ENCODE peak calls at places on chromosome 3, in seven cellular contexts. One of them, this sample, is unnamed.
A peak's percentile ranks its signal among the peaks of the same experiment; 100 is the strongest.

GRCh38 chr3:15819576-15819975 is 21.8 kb upstream of the ANKRD28 start:
- DNase-seq in neural progenitor cell: no peak
- DNase-seq in bronchial epithelial cell: no peak
- DNase-seq in AG09309: no peak
- DNase-seq in PC-3: no peak
- DNase-seq in CD8-positive, alpha-beta T cell: no peak
- DNase-seq in Peyer's patch: no peak
- DNase-seq in this sample: no peak

GRCh38 chr3:121431717-121432517 is 113.9 kb downstream of the POLQ start:
- DNase-seq in neural progenitor cell: no peak
- DNase-seq in bronchial epithelial cell: peak; percentile 8
- DNase-seq in AG09309: peak; percentile 14
- DNase-seq in PC-3: peak; percentile 17
- DNase-seq in CD8-positive, alpha-beta T cell: peak; percentile 53
- DNase-seq in Peyer's patch: no peak
- DNase-seq in this sample: no peak

GRCh38 chr3:98003306-98003969 is 31.2 kb upstream of the RIOX2 start:
- DNase-seq in neural progenitor cell: no peak
- DNase-seq in bronchial epithelial cell: no peak
- DNase-seq in AG09309: no peak
- DNase-seq in PC-3: no peak
- DNase-seq in CD8-positive, alpha-beta T cell: no peak
- DNase-seq in Peyer's patch: no peak
- DNase-seq in this sample: no peak

GRCh38 chr3:39176025-39176714 is 16.2 kb downstream of the XIRP1 start:
- DNase-seq in neural progenitor cell: no peak
- DNase-seq in bronchial epithelial cell: no peak
- DNase-seq in AG09309: no peak
- DNase-seq in PC-3: no peak
- DNase-seq in CD8-positive, alpha-beta T cell: no peak
- DNase-seq in Peyer's patch: no peak
- DNase-seq in this sample: no peak

GRCh38 chr3:69426291-69426690 is 40.4 kb upstream of the FRMD4B start:
- DNase-seq in neural progenitor cell: no peak
- DNase-seq in bronchial epithelial cell: no peak
- DNase-seq in AG09309: no peak
- DNase-seq in PC-3: no peak
- DNase-seq in CD8-positive, alpha-beta T cell: no peak
- DNase-seq in Peyer's patch: no peak
- DNase-seq in this sample: no peak

GRCh38 chr3:195411831-195412230 is 31.0 kb downstream of the ACAP2 start:
- DNase-seq in neural progenitor cell: no peak
- DNase-seq in bronchial epithelial cell: no peak
- DNase-seq in AG09309: peak; percentile 34
- DNase-seq in PC-3: no peak
- DNase-seq in CD8-positive, alpha-beta T cell: no peak
- DNase-seq in Peyer's patch: no peak
- DNase-seq in this sample: no peak

GRCh38 chr3:155386817-155387403 is 93.4 kb upstream of the STRIT1 start:
- DNase-seq in neural progenitor cell: no peak
- DNase-seq in bronchial epithelial cell: no peak
- DNase-seq in AG09309: no peak
- DNase-seq in PC-3: no peak
- DNase-seq in CD8-positive, alpha-beta T cell: no peak
- DNase-seq in Peyer's patch: no peak
- DNase-seq in this sample: no peak

GRCh38 chr3:187878776-187879524 is 133.7 kb upstream of the BCL6 start:
- DNase-seq in neural progenitor cell: no peak
- DNase-seq in bronchial epithelial cell: peak; percentile 79
- DNase-seq in AG09309: peak; percentile 38
- DNase-seq in PC-3: peak; percentile 87
- DNase-seq in CD8-positive, alpha-beta T cell: no peak
- DNase-seq in Peyer's patch: no peak
- DNase-seq in this sample: peak; percentile 28

GRCh38 chr3:143559291-143559690 is 289.0 kb downstream of the SLC9A9 start:
- DNase-seq in neural progenitor cell: no peak
- DNase-seq in bronchial epithelial cell: no peak
- DNase-seq in AG09309: no peak
- DNase-seq in PC-3: no peak
- DNase-seq in CD8-positive, alpha-beta T cell: no peak
- DNase-seq in Peyer's patch: no peak
- DNase-seq in this sample: no peak

GRCh38 chr3:123271466-123272159 is 69.9 kb downstream of the SEC22A start:
- DNase-seq in neural progenitor cell: no peak
- DNase-seq in bronchial epithelial cell: no peak
- DNase-seq in AG09309: no peak
- DNase-seq in PC-3: no peak
- DNase-seq in CD8-positive, alpha-beta T cell: no peak
- DNase-seq in Peyer's patch: no peak
- DNase-seq in this sample: no peak

GRCh38 chr3:109897734-109898133 is 560.4 kb upstream of the DPPA4 start:
- DNase-seq in neural progenitor cell: no peak
- DNase-seq in bronchial epithelial cell: peak; percentile 18
- DNase-seq in AG09309: no peak
- DNase-seq in PC-3: no peak
- DNase-seq in CD8-positive, alpha-beta T cell: no peak
- DNase-seq in Peyer's patch: no peak
- DNase-seq in this sample: no peak

GRCh38 chr3:109899930-109900329 is 562.6 kb upstream of the DPPA4 start:
- DNase-seq in neural progenitor cell: peak; percentile 69
- DNase-seq in bronchial epithelial cell: no peak
- DNase-seq in AG09309: no peak
- DNase-seq in PC-3: no peak
- DNase-seq in CD8-positive, alpha-beta T cell: no peak
- DNase-seq in Peyer's patch: no peak
- DNase-seq in this sample: no peak

GRCh38 chr3:109902549-109902948 is 565.2 kb upstream of the DPPA4 start:
- DNase-seq in neural progenitor cell: no peak
- DNase-seq in bronchial epithelial cell: no peak
- DNase-seq in AG09309: no peak
- DNase-seq in PC-3: no peak
- DNase-seq in CD8-positive, alpha-beta T cell: no peak
- DNase-seq in Peyer's patch: no peak
- DNase-seq in this sample: no peak

GRCh38 chr3:109900774-109901173 is 563.4 kb upstream of the DPPA4 start:
- DNase-seq in neural progenitor cell: no peak
- DNase-seq in bronchial epithelial cell: peak; percentile 40
- DNase-seq in AG09309: no peak
- DNase-seq in PC-3: peak; percentile 38
- DNase-seq in CD8-positive, alpha-beta T cell: no peak
- DNase-seq in Peyer's patch: no peak
- DNase-seq in this sample: no peak

GRCh38 chr3:109903100-109903499 is 565.8 kb upstream of the DPPA4 start:
- DNase-seq in neural progenitor cell: no peak
- DNase-seq in bronchial epithelial cell: peak; percentile 29
- DNase-seq in AG09309: no peak
- DNase-seq in PC-3: peak; percentile 24
- DNase-seq in CD8-positive, alpha-beta T cell: no peak
- DNase-seq in Peyer's patch: no peak
- DNase-seq in this sample: no peak
- TF ChIP-seq CTCF in neural progenitor cell: peak; percentile 13
- TF ChIP-seq CTCF in bronchial epithelial cell: peak; percentile 34
- TF ChIP-seq CTCF in AG09309: peak; percentile 16
- TF ChIP-seq CTCF in PC-3: peak; percentile 48
- TF ChIP-seq CTCF in CD8-positive, alpha-beta T cell: no peak
- TF ChIP-seq CTCF in Peyer's patch: no peak
- TF ChIP-seq CTCF in this sample: no peak

GRCh38 chr3:125165189-125165947 is 47.2 kb downstream of the SLC12A8 start:
- DNase-seq in neural progenitor cell: peak; percentile 69
- DNase-seq in bronchial epithelial cell: no peak
- DNase-seq in AG09309: no peak
- DNase-seq in PC-3: peak; percentile 3
- DNase-seq in CD8-positive, alpha-beta T cell: no peak
- DNase-seq in Peyer's patch: no peak
- DNase-seq in this sample: no peak
- TF ChIP-seq CTCF in neural progenitor cell: peak; percentile 64
- TF ChIP-seq CTCF in bronchial epithelial cell: peak; percentile 44
- TF ChIP-seq CTCF in AG09309: peak; percentile 78
- TF ChIP-seq CTCF in PC-3: peak; percentile 44
- TF ChIP-seq CTCF in CD8-positive, alpha-beta T cell: no peak
- TF ChIP-seq CTCF in Peyer's patch: no peak
- TF ChIP-seq CTCF in this sample: peak; percentile 16

DNA sequence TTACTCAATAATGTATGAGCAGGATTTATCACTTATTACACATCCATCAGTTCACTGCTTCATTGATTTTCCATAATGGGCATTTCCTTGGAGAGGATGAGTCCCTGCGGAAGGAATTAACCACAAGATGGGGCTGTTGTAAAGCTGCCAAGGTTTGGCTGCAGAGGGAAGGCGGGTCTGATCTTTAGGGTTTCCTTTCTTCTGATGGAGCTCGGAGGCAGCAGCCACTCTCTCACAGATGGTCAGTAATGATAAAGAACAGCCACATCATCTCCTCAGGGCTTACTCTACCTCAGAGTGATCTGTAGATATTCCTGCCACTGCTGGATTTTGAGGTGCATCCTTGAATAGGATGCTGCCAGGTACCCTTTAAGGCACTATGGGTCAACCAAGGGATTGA is 115.2 kb downstream of the USP13 start:
- DNase-seq in neural progenitor cell: peak; percentile 77
- DNase-seq in bronchial epithelial cell: peak; percentile 53
- DNase-seq in AG09309: peak; percentile 42
- DNase-seq in PC-3: peak; percentile 90
- DNase-seq in CD8-positive, alpha-beta T cell: no peak
- DNase-seq in Peyer's patch: no peak
- DNase-seq in this sample: peak; percentile 69
- TF ChIP-seq CTCF in neural progenitor cell: peak; percentile 88
- TF ChIP-seq CTCF in bronchial epithelial cell: peak; percentile 62
- TF ChIP-seq CTCF in AG09309: peak; percentile 80
- TF ChIP-seq CTCF in PC-3: peak; percentile 87
- TF ChIP-seq CTCF in CD8-positive, alpha-beta T cell: no peak
- TF ChIP-seq CTCF in Peyer's patch: no peak
- TF ChIP-seq CTCF in this sample: peak; percentile 60

GRCh38 chr3:74442683-74443082 is 171.8 kb downstream of the CNTN3 start:
- DNase-seq in neural progenitor cell: no peak
- DNase-seq in bronchial epithelial cell: no peak
- DNase-seq in AG09309: no peak
- DNase-seq in PC-3: no peak
- DNase-seq in CD8-positive, alpha-beta T cell: no peak
- DNase-seq in Peyer's patch: no peak
- DNase-seq in this sample: no peak

GRCh38 chr3:74443102-74443501 is 171.4 kb downstream of the CNTN3 start:
- DNase-seq in neural progenitor cell: no peak
- DNase-seq in bronchial epithelial cell: peak; percentile 95
- DNase-seq in AG09309: peak; percentile 17
- DNase-seq in PC-3: no peak
- DNase-seq in CD8-positive, alpha-beta T cell: no peak
- DNase-seq in Peyer's patch: no peak
- DNase-seq in this sample: peak; percentile 71

GRCh38 chr3:74445541-74445940 is 168.9 kb downstream of the CNTN3 start:
- DNase-seq in neural progenitor cell: no peak
- DNase-seq in bronchial epithelial cell: no peak
- DNase-seq in AG09309: peak; percentile 10
- DNase-seq in PC-3: no peak
- DNase-seq in CD8-positive, alpha-beta T cell: no peak
- DNase-seq in Peyer's patch: no peak
- DNase-seq in this sample: no peak

DNA sequence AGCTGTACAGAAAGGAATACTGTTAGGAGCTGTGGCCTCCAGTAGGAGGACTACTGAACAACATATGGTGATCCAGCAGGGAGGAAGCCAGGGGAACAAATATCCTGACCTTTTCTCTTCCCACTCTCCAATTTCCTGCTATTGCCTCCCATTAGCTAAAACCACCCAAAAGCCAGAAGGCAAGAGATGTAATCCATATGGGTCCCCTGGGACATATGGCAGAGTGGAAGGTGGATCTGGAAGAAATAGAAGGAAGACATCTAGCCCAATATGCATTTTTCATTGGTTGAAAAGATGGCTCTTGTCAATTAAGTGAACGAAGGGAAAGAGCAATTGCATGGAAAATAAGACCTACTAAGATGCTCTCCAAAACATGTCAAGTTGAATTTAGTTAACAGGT is 167.2 kb downstream of the CNTN3 start:
- DNase-seq in neural progenitor cell: no peak
- DNase-seq in bronchial epithelial cell: no peak
- DNase-seq in AG09309: no peak
- DNase-seq in PC-3: no peak
- DNase-seq in CD8-positive, alpha-beta T cell: no peak
- DNase-seq in Peyer's patch: no peak
- DNase-seq in this sample: no peak
- TF ChIP-seq CTCF in neural progenitor cell: no peak
- TF ChIP-seq CTCF in bronchial epithelial cell: no peak
- TF ChIP-seq CTCF in AG09309: peak; percentile 7
- TF ChIP-seq CTCF in PC-3: no peak
- TF ChIP-seq CTCF in CD8-positive, alpha-beta T cell: no peak
- TF ChIP-seq CTCF in Peyer's patch: no peak
- TF ChIP-seq CTCF in this sample: no peak

GRCh38 chr3:113293348-113293747 is 82.0 kb downstream of the BOC start:
- DNase-seq in neural progenitor cell: no peak
- DNase-seq in bronchial epithelial cell: no peak
- DNase-seq in AG09309: no peak
- DNase-seq in PC-3: no peak
- DNase-seq in CD8-positive, alpha-beta T cell: no peak
- DNase-seq in Peyer's patch: no peak
- DNase-seq in this sample: no peak
- TF ChIP-seq CTCF in neural progenitor cell: no peak
- TF ChIP-seq CTCF in bronchial epithelial cell: no peak
- TF ChIP-seq CTCF in AG09309: no peak
- TF ChIP-seq CTCF in PC-3: no peak
- TF ChIP-seq CTCF in CD8-positive, alpha-beta T cell: no peak
- TF ChIP-seq CTCF in Peyer's patch: no peak
- TF ChIP-seq CTCF in this sample: no peak

GRCh38 chr3:31696009-31696297 is 163.2 kb downstream of the STT3B start:
- DNase-seq in neural progenitor cell: no peak
- DNase-seq in bronchial epithelial cell: no peak
- DNase-seq in AG09309: no peak
- DNase-seq in PC-3: no peak
- DNase-seq in CD8-positive, alpha-beta T cell: no peak
- DNase-seq in Peyer's patch: no peak
- DNase-seq in this sample: no peak

GRCh38 chr3:31696815-31697548 is 164.3 kb downstream of the STT3B start:
- DNase-seq in neural progenitor cell: no peak
- DNase-seq in bronchial epithelial cell: no peak
- DNase-seq in AG09309: no peak
- DNase-seq in PC-3: no peak
- DNase-seq in CD8-positive, alpha-beta T cell: no peak
- DNase-seq in Peyer's patch: no peak
- DNase-seq in this sample: no peak

GRCh38 chr3:31693346-31693745 is 160.6 kb downstream of the STT3B start:
- DNase-seq in neural progenitor cell: no peak
- DNase-seq in bronchial epithelial cell: no peak
- DNase-seq in AG09309: no peak
- DNase-seq in PC-3: peak; percentile 55
- DNase-seq in CD8-positive, alpha-beta T cell: no peak
- DNase-seq in Peyer's patch: no peak
- DNase-seq in this sample: no peak

GRCh38 chr3:31692714-31693113 is 160.0 kb downstream of the STT3B start:
- DNase-seq in neural progenitor cell: peak; percentile 28
- DNase-seq in bronchial epithelial cell: no peak
- DNase-seq in AG09309: no peak
- DNase-seq in PC-3: no peak
- DNase-seq in CD8-positive, alpha-beta T cell: no peak
- DNase-seq in Peyer's patch: no peak
- DNase-seq in this sample: no peak

GRCh38 chr3:31695280-31696008 is 162.7 kb downstream of the STT3B start:
- DNase-seq in neural progenitor cell: peak; percentile 16
- DNase-seq in bronchial epithelial cell: no peak
- DNase-seq in AG09309: no peak
- DNase-seq in PC-3: peak; percentile 25
- DNase-seq in CD8-positive, alpha-beta T cell: no peak
- DNase-seq in Peyer's patch: no peak
- DNase-seq in this sample: peak; percentile 14
- TF ChIP-seq CTCF in neural progenitor cell: peak; percentile 32
- TF ChIP-seq CTCF in bronchial epithelial cell: peak; percentile 42
- TF ChIP-seq CTCF in AG09309: peak; percentile 18
- TF ChIP-seq CTCF in PC-3: peak; percentile 61
- TF ChIP-seq CTCF in CD8-positive, alpha-beta T cell: no peak
- TF ChIP-seq CTCF in Peyer's patch: no peak
- TF ChIP-seq CTCF in this sample: peak; percentile 24